ENCODE peak calls at places on chromosomes 11 and 22, in four cellular contexts. One of them, this sample, is unnamed.

GRCh38 chr11:131924446-131925240 is 554.2 kb downstream of the NTM start:
- DNase-seq in HepG2: no peak
- DNase-seq in K562: no peak
- DNase-seq in GM12878: no peak
- DNase-seq in this sample: no peak

GRCh38 chr11:75461136-75461535 is 28.1 kb upstream of the KLHL35 start:
- DNase-seq in K562: no peak
- DNase-seq in HepG2: no peak
- DNase-seq in GM12878: no peak
- DNase-seq in this sample: no peak

GRCh38 chr11:70075836-70076235 is 2.3 kb upstream of the ANO1 start:
- DNase-seq in K562: no peak
- DNase-seq in HepG2: no peak
- DNase-seq in GM12878: no peak
- DNase-seq in this sample: no peak

GRCh38 chr11:119029069-119029339 is 1.7 kb downstream of the SLC37A4 start:
- DNase-seq in GM12878: no peak
- DNase-seq in HepG2: no peak
- DNase-seq in K562: peak
- DNase-seq in this sample: no peak

GRCh38 chr11:114219559-114220349 is 76.4 kb upstream of the NNMT start:
- DNase-seq in HepG2: no peak
- DNase-seq in GM12878: no peak
- DNase-seq in K562: peak
- DNase-seq in this sample: no peak

GRCh38 chr11:120182790-120183491 is 27.9 kb upstream of the OAF start:
- DNase-seq in GM12878: no peak
- DNase-seq in HepG2: peak
- DNase-seq in K562: peak
- DNase-seq in this sample: no peak

GRCh38 chr11:6693342-6694228 is 10.4 kb upstream of the MRPL17 start:
- DNase-seq in HepG2: no peak
- DNase-seq in K562: peak
- DNase-seq in GM12878: no peak
- DNase-seq in this sample: peak

GRCh38 chr11:47564933-47565339 is 463 bp upstream of the PTPMT1 start:
- DNase-seq in HepG2: no peak
- DNase-seq in GM12878: no peak
- DNase-seq in K562: no peak
- DNase-seq in this sample: no peak

GRCh38 chr11:60880635-60881282 is 13.4 kb downstream of the ZP1 start:
- DNase-seq in GM12878: no peak
- DNase-seq in HepG2: peak
- DNase-seq in K562: no peak
- DNase-seq in this sample: no peak

GRCh38 chr11:132782102-132782501 is 750.2 kb downstream of the OPCML start:
- DNase-seq in K562: no peak
- DNase-seq in HepG2: no peak
- DNase-seq in GM12878: no peak
- DNase-seq in this sample: no peak

GRCh38 chr11:106794058-106794457 is 224.2 kb downstream of the GUCY1A2 start:
- DNase-seq in K562: no peak
- DNase-seq in GM12878: no peak
- DNase-seq in HepG2: no peak
- DNase-seq in this sample: no peak

GRCh38 chr22:22721681-22722309 is 77.4 kb downstream of the GGTLC2 start:
- DNase-seq in GM12878: peak
- DNase-seq in HepG2: no peak
- DNase-seq in K562: peak
- DNase-seq in this sample: no peak

GRCh38 chr22:37173709-37174108 is 14.3 kb downstream of the C1QTNF6 start:
- DNase-seq in HepG2: no peak
- DNase-seq in GM12878: no peak
- DNase-seq in K562: no peak
- DNase-seq in this sample: no peak

GRCh38 chr22:36758792-36759271 is 17.1 kb downstream of the IFT27 start:
- DNase-seq in K562: no peak
- DNase-seq in GM12878: no peak
- DNase-seq in HepG2: no peak
- DNase-seq in this sample: no peak

GRCh38 chr11:68010058-68011041 is at the start of gene ALDH3B1:
- DNase-seq in GM12878: no peak
- DNase-seq in K562: peak
- DNase-seq in HepG2: peak
- DNase-seq in this sample: peak

GRCh38 chr11:68009391-68010000 is 631 bp upstream of the ALDH3B1 start:
- DNase-seq in K562: peak
- DNase-seq in HepG2: no peak
- DNase-seq in GM12878: no peak
- DNase-seq in this sample: no peak

GRCh38 chr11:68007498-68008380 is 2.4 kb upstream of the ALDH3B1 start:
- DNase-seq in GM12878: no peak
- DNase-seq in HepG2: no peak
- DNase-seq in K562: no peak
- DNase-seq in this sample: no peak

GRCh38 chr11:68006606-68007166 is 2.8 kb upstream of the UNC93B1 start:
- DNase-seq in K562: no peak
- DNase-seq in GM12878: no peak
- DNase-seq in HepG2: no peak
- DNase-seq in this sample: no peak

DNA sequence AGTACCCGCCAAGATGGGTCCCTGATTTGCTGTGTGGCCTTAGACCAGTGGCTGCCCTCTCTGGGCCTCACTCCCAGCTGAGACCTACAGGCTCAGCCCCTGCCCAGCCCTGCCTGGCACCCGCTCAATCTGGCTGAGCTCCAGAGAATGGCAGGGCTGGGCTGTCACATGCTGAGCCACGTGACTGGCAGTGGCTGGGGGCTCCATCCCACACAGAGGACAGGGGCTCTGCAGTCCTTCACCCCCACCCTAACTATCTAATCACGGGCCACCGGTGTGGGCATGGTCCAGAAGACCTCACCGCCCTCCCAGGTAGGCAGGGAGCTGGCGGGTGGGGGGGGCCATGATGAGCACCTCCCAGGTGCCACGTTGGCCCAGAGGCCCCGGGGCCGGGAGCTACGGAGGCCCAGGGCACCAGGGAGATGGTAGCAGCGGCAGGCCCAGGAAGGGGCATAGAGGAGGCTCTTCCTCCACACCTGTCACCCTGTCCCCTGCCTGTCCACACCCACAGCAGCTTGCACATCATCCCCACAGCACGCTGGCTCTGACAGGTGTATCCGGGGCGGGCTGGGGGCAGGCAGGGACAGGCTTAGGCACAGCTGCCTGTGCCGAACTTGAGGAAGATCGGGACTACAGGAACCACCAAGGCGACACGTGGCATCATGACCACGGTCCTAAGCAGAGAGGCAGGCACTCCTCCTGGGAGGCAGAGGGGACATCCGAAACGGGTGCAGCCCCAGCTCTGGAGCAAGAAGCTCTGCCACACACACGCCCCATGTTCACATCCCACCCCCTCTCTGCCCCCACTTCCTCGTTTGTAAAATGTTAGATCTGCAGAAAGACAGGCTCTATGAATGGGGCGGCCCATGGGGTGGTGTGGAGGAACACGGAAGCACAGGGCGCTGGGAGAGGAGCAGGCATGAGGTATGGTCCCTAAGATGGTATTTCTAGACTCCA is 1.5 kb upstream of the ALDH3B1 start:
- DNase-seq in GM12878: no peak
- DNase-seq in HepG2: no peak
- DNase-seq in K562: no peak
- DNase-seq in this sample: no peak
- TF ChIP-seq SRF in GM12878: no peak
- TF ChIP-seq SRF in HepG2: no peak
- TF ChIP-seq SRF in K562: no peak
- TF ChIP-seq SRF in this sample: no peak

DNA sequence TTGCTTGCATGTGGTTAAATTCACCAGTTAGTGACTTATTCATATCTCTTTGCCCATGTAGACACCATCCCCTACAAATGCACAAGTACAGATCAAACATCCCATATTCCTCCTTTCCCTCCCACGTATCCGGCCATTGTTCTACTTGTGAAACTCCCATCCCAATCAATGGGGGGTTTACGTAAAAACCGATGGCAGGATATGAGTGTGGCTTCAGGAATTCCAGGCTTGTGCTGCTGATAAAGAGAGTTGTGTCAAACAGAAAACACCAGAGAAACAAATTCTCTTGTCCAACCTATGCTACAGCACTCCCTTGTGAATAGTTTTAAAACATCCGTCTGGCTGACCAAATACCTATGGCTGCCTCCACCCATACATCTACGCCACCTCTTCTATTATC is 15.5 kb downstream of the FLI1 start:
- DNase-seq in GM12878: no peak
- DNase-seq in K562: no peak
- DNase-seq in HepG2: peak
- DNase-seq in this sample: no peak
- TF ChIP-seq ZBTB33 in GM12878: no peak
- TF ChIP-seq ZBTB33 in K562: no peak
- TF ChIP-seq ZBTB33 in HepG2: no peak
- TF ChIP-seq ZBTB33 in this sample: no peak

GRCh38 chr11:93330446-93330984 is at the start of gene DEUP1:
- DNase-seq in K562: peak
- DNase-seq in HepG2: no peak
- DNase-seq in GM12878: no peak
- DNase-seq in this sample: no peak
- H3K4me2 ChIP-seq in K562: peak
- H3K4me2 ChIP-seq in HepG2: no peak
- H3K4me2 ChIP-seq in GM12878: peak
- H3K4me2 ChIP-seq in this sample: no peak

GRCh38 chr22:24697141-24697540 is 77.4 kb downstream of the PIWIL3 start:
- DNase-seq in HepG2: no peak
- DNase-seq in K562: no peak
- DNase-seq in GM12878: no peak
- DNase-seq in this sample: no peak
- TF ChIP-seq SRF in HepG2: no peak
- TF ChIP-seq SRF in K562: no peak
- TF ChIP-seq SRF in GM12878: no peak
- TF ChIP-seq SRF in this sample: no peak

GRCh38 chr11:14045417-14045816 is 82.9 kb downstream of the SPON1 start:
- DNase-seq in K562: no peak
- DNase-seq in GM12878: no peak
- DNase-seq in HepG2: no peak
- DNase-seq in this sample: no peak

GRCh38 chr11:14042686-14043440 is 80.3 kb downstream of the SPON1 start:
- DNase-seq in K562: no peak
- DNase-seq in HepG2: no peak
- DNase-seq in GM12878: no peak
- DNase-seq in this sample: no peak

GRCh38 chr11:14036495-14036894 is 74.0 kb downstream of the SPON1 start:
- DNase-seq in GM12878: no peak
- DNase-seq in K562: no peak
- DNase-seq in HepG2: no peak
- DNase-seq in this sample: no peak

GRCh38 chr11:14041565-14041964 is 79.0 kb downstream of the SPON1 start:
- DNase-seq in K562: no peak
- DNase-seq in GM12878: no peak
- DNase-seq in HepG2: no peak
- DNase-seq in this sample: no peak

GRCh38 chr11:14041040-14041439 is 78.5 kb downstream of the SPON1 start:
- DNase-seq in K562: peak
- DNase-seq in GM12878: no peak
- DNase-seq in HepG2: no peak
- DNase-seq in this sample: peak
- TF ChIP-seq ZBTB33 in K562: no peak
- TF ChIP-seq ZBTB33 in GM12878: no peak
- TF ChIP-seq ZBTB33 in HepG2: no peak
- TF ChIP-seq ZBTB33 in this sample: no peak

GRCh38 chr11:104965735-104966134 is 2.6 kb downstream of the CASP4 start:
- DNase-seq in K562: no peak
- DNase-seq in GM12878: no peak
- DNase-seq in HepG2: no peak
- DNase-seq in this sample: no peak

GRCh38 chr11:104970756-104971155 is 2.4 kb upstream of the CASP4 start:
- DNase-seq in K562: no peak
- DNase-seq in HepG2: no peak
- DNase-seq in GM12878: no peak
- DNase-seq in this sample: no peak

GRCh38 chr11:104968856-104969776 is 742 bp upstream of the CASP4 start:
- DNase-seq in K562: no peak
- DNase-seq in GM12878: no peak
- DNase-seq in HepG2: peak
- DNase-seq in this sample: no peak

GRCh38 chr11:104968365-104968855 is at the start of gene CASP4:
- DNase-seq in HepG2: peak
- DNase-seq in GM12878: peak
- DNase-seq in K562: no peak
- DNase-seq in this sample: peak

DNA sequence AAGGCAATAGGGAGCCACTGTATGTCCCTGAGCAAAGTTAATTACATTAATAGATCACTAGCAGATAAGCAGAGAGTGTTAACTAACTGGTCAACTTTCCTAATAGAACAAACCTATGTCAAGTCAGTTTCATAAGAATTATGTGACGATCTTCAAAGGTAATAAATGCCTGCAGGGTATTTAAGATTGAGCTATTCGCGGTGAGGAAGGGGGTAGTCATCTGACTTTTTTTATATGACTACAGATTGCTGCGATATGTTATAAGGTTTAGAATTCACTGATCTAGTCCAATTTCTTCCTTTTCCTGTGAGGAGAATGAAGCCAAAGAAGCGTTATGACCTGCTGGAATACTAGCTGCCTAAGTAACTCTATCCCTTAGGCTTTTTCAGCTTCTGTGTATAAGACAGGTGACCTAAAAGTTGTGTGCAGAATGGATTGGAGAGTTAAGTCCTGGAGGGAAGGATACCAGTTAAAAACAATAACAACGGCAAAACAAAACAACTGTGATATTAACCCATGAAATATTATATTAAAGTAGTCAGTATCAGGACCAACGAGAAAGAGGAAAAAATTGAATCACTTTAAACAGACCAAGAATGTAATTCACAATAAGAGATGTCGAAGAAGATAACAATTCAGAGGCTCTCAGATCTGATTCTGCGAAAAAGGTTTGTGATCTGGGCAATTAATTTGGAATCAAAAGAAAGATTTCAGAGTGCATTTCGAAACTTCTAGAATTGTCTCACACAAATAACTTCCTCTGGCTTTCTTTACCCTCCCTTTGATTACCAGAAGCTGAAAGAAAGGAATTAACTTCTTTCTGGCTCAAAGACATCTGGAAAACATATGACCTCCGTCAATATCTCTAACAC is 645 bp downstream of the CASP4 start:
- DNase-seq in HepG2: no peak
- DNase-seq in GM12878: no peak
- DNase-seq in K562: no peak
- DNase-seq in this sample: no peak
- H3K4me2 ChIP-seq in HepG2: peak
- H3K4me2 ChIP-seq in GM12878: peak
- H3K4me2 ChIP-seq in K562: no peak
- H3K4me2 ChIP-seq in this sample: peak

GRCh38 chr22:46730568-46731245 is 7.3 kb downstream of the CERK start:
- DNase-seq in HepG2: no peak
- DNase-seq in K562: no peak
- DNase-seq in GM12878: no peak
- DNase-seq in this sample: no peak
- TF ChIP-seq SRF in HepG2: no peak
- TF ChIP-seq SRF in K562: no peak
- TF ChIP-seq SRF in GM12878: no peak
- TF ChIP-seq SRF in this sample: no peak

GRCh38 chr11:76788661-76789442 is 5.7 kb downstream of the TSKU start:
- DNase-seq in K562: no peak
- DNase-seq in HepG2: peak
- DNase-seq in GM12878: no peak
- DNase-seq in this sample: peak
- TF ChIP-seq ZBTB33 in K562: no peak
- TF ChIP-seq ZBTB33 in HepG2: peak
- TF ChIP-seq ZBTB33 in GM12878: no peak
- TF ChIP-seq ZBTB33 in this sample: no peak

GRCh38 chr11:94583885-94584500 is 16.8 kb downstream of the PIWIL4 start:
- DNase-seq in HepG2: no peak
- DNase-seq in K562: no peak
- DNase-seq in GM12878: peak
- DNase-seq in this sample: no peak
- H3K4me2 ChIP-seq in HepG2: no peak
- H3K4me2 ChIP-seq in K562: no peak
- H3K4me2 ChIP-seq in GM12878: peak
- H3K4me2 ChIP-seq in this sample: no peak